ENCODE peak calls at places on chromosome 16, in five cellular contexts. One of them, this sample, is unnamed. For H3K36me3, the result is how much of the 10 kb centered on the place peaks cover.

GRCh38 chr16:51392651-51393187 is 241.6 kb upstream of the SALL1 start:
- DNase-seq in tibial nerve: peak
- DNase-seq in tibial artery: no peak
- DNase-seq in ovary: peak
- DNase-seq in pancreas: no peak
- DNase-seq in this sample: peak

GRCh38 chr16:30472328-30472942 is at the start of gene ITGAL:
- DNase-seq in tibial artery: no peak
- DNase-seq in ovary: no peak
- DNase-seq in pancreas: peak
- DNase-seq in tibial nerve: no peak
- DNase-seq in this sample: no peak

GRCh38 chr16:81601601-81602251 is 157.1 kb downstream of the CMIP start:
- DNase-seq in pancreas: no peak
- DNase-seq in tibial nerve: no peak
- DNase-seq in ovary: no peak
- DNase-seq in tibial artery: no peak
- DNase-seq in this sample: no peak

GRCh38 chr16:2473999-2474876 is 689 bp upstream of the TBC1D24 start:
- DNase-seq in tibial artery: no peak
- DNase-seq in ovary: no peak
- DNase-seq in pancreas: no peak
- DNase-seq in tibial nerve: no peak
- DNase-seq in this sample: no peak

GRCh38 chr16:18839555-18839954 is 38.2 kb upstream of the ARL6IP1 start:
- DNase-seq in tibial artery: no peak
- DNase-seq in tibial nerve: no peak
- DNase-seq in pancreas: no peak
- DNase-seq in ovary: no peak
- DNase-seq in this sample: no peak

GRCh38 chr16:72833491-72833890 is 214.4 kb downstream of the ZFHX3 start:
- DNase-seq in tibial artery: no peak
- DNase-seq in pancreas: no peak
- DNase-seq in ovary: no peak
- DNase-seq in tibial nerve: no peak
- DNase-seq in this sample: no peak

GRCh38 chr16:55324491-55325447 is 766 bp downstream of the IRX6 start:
- DNase-seq in tibial nerve: no peak
- DNase-seq in pancreas: no peak
- DNase-seq in ovary: no peak
- DNase-seq in tibial artery: peak
- DNase-seq in this sample: no peak

GRCh38 chr16:66551788-66552287 is 538 bp upstream of the CKLF start:
- DNase-seq in ovary: peak
- DNase-seq in pancreas: no peak
- DNase-seq in tibial artery: no peak
- DNase-seq in tibial nerve: no peak
- DNase-seq in this sample: no peak

GRCh38 chr16:58021661-58022551 is 3.6 kb upstream of the MMP15 start:
- DNase-seq in tibial nerve: no peak
- DNase-seq in ovary: no peak
- DNase-seq in tibial artery: no peak
- DNase-seq in pancreas: no peak
- DNase-seq in this sample: no peak

GRCh38 chr16:13186813-13187212 is 285.4 kb downstream of the SHISA9 start:
- DNase-seq in tibial artery: no peak
- DNase-seq in ovary: no peak
- DNase-seq in pancreas: no peak
- DNase-seq in tibial nerve: no peak
- DNase-seq in this sample: no peak

GRCh38 chr16:64321066-64321465 is 800.8 kb downstream of the CDH11 start:
- DNase-seq in ovary: no peak
- DNase-seq in tibial artery: no peak
- DNase-seq in pancreas: no peak
- DNase-seq in tibial nerve: no peak
- DNase-seq in this sample: no peak

GRCh38 chr16:57999971-58000705 is at the start of gene ZNF319:
- DNase-seq in pancreas: no peak
- DNase-seq in tibial nerve: no peak
- DNase-seq in tibial artery: no peak
- DNase-seq in ovary: peak
- DNase-seq in this sample: no peak

GRCh38 chr16:88314991-88315542 is 67.7 kb upstream of the ZNF469 start:
- DNase-seq in ovary: no peak
- DNase-seq in pancreas: no peak
- DNase-seq in tibial artery: no peak
- DNase-seq in tibial nerve: no peak
- DNase-seq in this sample: no peak

GRCh38 chr16:12341423-12341822 is 364.9 kb downstream of the SNX29 start:
- DNase-seq in ovary: no peak
- DNase-seq in tibial nerve: no peak
- DNase-seq in tibial artery: no peak
- DNase-seq in pancreas: no peak
- DNase-seq in this sample: no peak

GRCh38 chr16:56242740-56243139 is 51.5 kb downstream of the GNAO1 start:
- DNase-seq in ovary: no peak
- DNase-seq in pancreas: no peak
- DNase-seq in tibial nerve: no peak
- DNase-seq in tibial artery: peak
- DNase-seq in this sample: no peak

GRCh38 chr16:87463722-87464690 is 28.8 kb downstream of the ZCCHC14 start:
- DNase-seq in tibial nerve: no peak
- DNase-seq in tibial artery: no peak
- DNase-seq in ovary: peak
- DNase-seq in pancreas: peak
- DNase-seq in this sample: no peak

GRCh38 chr16:28548306-28548802 is 5.4 kb upstream of the SGF29 start:
- DNase-seq in pancreas: no peak
- DNase-seq in tibial artery: no peak
- DNase-seq in tibial nerve: no peak
- DNase-seq in ovary: no peak
- DNase-seq in this sample: no peak

GRCh38 chr16:11401161-11402050 is 56.1 kb downstream of the RMI2 start:
- DNase-seq in ovary: peak
- DNase-seq in pancreas: peak
- DNase-seq in tibial nerve: no peak
- DNase-seq in tibial artery: peak
- DNase-seq in this sample: no peak

GRCh38 chr16:6753553-6753952 is 579.1 kb upstream of the RBFOX1 start:
- DNase-seq in tibial artery: no peak
- DNase-seq in pancreas: no peak
- DNase-seq in ovary: no peak
- DNase-seq in tibial nerve: no peak
- DNase-seq in this sample: no peak

GRCh38 chr16:88928405-88929375 is 48.3 kb downstream of the CBFA2T3 start:
- DNase-seq in tibial artery: no peak
- DNase-seq in tibial nerve: no peak
- DNase-seq in ovary: no peak
- DNase-seq in pancreas: no peak
- DNase-seq in this sample: no peak

GRCh38 chr16:56252835-56253234 is 61.5 kb downstream of the GNAO1 start:
- DNase-seq in tibial artery: peak
- DNase-seq in pancreas: no peak
- DNase-seq in tibial nerve: no peak
- DNase-seq in ovary: peak
- DNase-seq in this sample: no peak

GRCh38 chr16:28181557-28181914 is 30.2 kb downstream of the XPO6 start:
- DNase-seq in ovary: peak
- DNase-seq in tibial nerve: no peak
- DNase-seq in pancreas: peak
- DNase-seq in tibial artery: no peak
- DNase-seq in this sample: peak

GRCh38 chr16:77991701-77992100 is 30.6 kb upstream of the CLEC3A start:
- DNase-seq in tibial artery: no peak
- DNase-seq in tibial nerve: no peak
- DNase-seq in pancreas: no peak
- DNase-seq in ovary: no peak
- DNase-seq in this sample: no peak

GRCh38 chr16:73064227-73064995 is 16.5 kb upstream of the ZFHX3 start:
- DNase-seq in tibial artery: peak
- DNase-seq in tibial nerve: no peak
- DNase-seq in ovary: no peak
- DNase-seq in pancreas: no peak
- DNase-seq in this sample: no peak

GRCh38 chr16:30069575-30070462 is 4.3 kb downstream of the ALDOA start:
- DNase-seq in pancreas: no peak
- DNase-seq in ovary: peak
- DNase-seq in tibial nerve: no peak
- DNase-seq in tibial artery: no peak
- DNase-seq in this sample: peak

GRCh38 chr16:20814761-20815160 is 8.4 kb downstream of the REXO5 start:
- DNase-seq in ovary: no peak
- DNase-seq in tibial artery: no peak
- DNase-seq in tibial nerve: no peak
- DNase-seq in pancreas: no peak
- DNase-seq in this sample: no peak

GRCh38 chr16:57810197-57811024 is 8.1 kb upstream of the KIFC3 start:
- DNase-seq in ovary: peak
- DNase-seq in tibial nerve: peak
- DNase-seq in tibial artery: no peak
- DNase-seq in pancreas: peak
- DNase-seq in this sample: peak

GRCh38 chr16:57258226-57258909 is 13.3 kb downstream of the ARL2BP start:
- DNase-seq in pancreas: no peak
- DNase-seq in ovary: no peak
- DNase-seq in tibial artery: peak
- DNase-seq in tibial nerve: no peak
- DNase-seq in this sample: no peak

GRCh38 chr16:69860233-69861231 is 90.6 kb upstream of the CLEC18A start:
- DNase-seq in tibial nerve: no peak
- DNase-seq in ovary: no peak
- DNase-seq in tibial artery: no peak
- DNase-seq in pancreas: no peak
- DNase-seq in this sample: no peak

GRCh38 chr16:228917-229730 is at the start of gene LUC7L:
- DNase-seq in pancreas: peak
- DNase-seq in ovary: peak
- DNase-seq in tibial nerve: peak
- DNase-seq in tibial artery: peak
- DNase-seq in this sample: peak

GRCh38 chr16:88825146-88825545 is 13.4 kb upstream of the APRT start:
- DNase-seq in tibial nerve: no peak
- DNase-seq in pancreas: no peak
- DNase-seq in tibial artery: no peak
- DNase-seq in ovary: no peak
- DNase-seq in this sample: no peak

GRCh38 chr16:84566580-84567244 is 51.2 kb downstream of the COTL1 start:
- DNase-seq in pancreas: no peak
- DNase-seq in ovary: no peak
- DNase-seq in tibial nerve: no peak
- DNase-seq in tibial artery: no peak
- DNase-seq in this sample: no peak

GRCh38 chr16:84567446-84567962 is 50.4 kb downstream of the COTL1 start:
- DNase-seq in pancreas: no peak
- DNase-seq in ovary: no peak
- DNase-seq in tibial nerve: no peak
- DNase-seq in tibial artery: no peak
- DNase-seq in this sample: no peak

GRCh38 chr16:84569382-84569987 is 48.4 kb downstream of the COTL1 start:
- DNase-seq in pancreas: no peak
- DNase-seq in ovary: no peak
- DNase-seq in tibial artery: no peak
- DNase-seq in tibial nerve: no peak
- DNase-seq in this sample: no peak

GRCh38 chr16:84565669-84566495 is 52.0 kb downstream of the COTL1 start:
- DNase-seq in pancreas: no peak
- DNase-seq in ovary: no peak
- DNase-seq in tibial nerve: no peak
- DNase-seq in tibial artery: no peak
- DNase-seq in this sample: no peak

GRCh38 chr16:84568066-84568465 is 49.8 kb downstream of the COTL1 start:
- DNase-seq in tibial nerve: no peak
- DNase-seq in pancreas: no peak
- DNase-seq in ovary: no peak
- DNase-seq in tibial artery: no peak
- DNase-seq in this sample: no peak
- H3K36me3 ChIP-seq in tibial nerve: under half
- H3K36me3 ChIP-seq in pancreas: under half
- H3K36me3 ChIP-seq in ovary: under half
- H3K36me3 ChIP-seq in tibial artery: under half
- H3K36me3 ChIP-seq in this sample: under half

GRCh38 chr16:68492501-68493411 is 44.4 kb upstream of the SMPD3 start:
- DNase-seq in tibial artery: no peak
- DNase-seq in tibial nerve: no peak
- DNase-seq in ovary: no peak
- DNase-seq in pancreas: peak
- DNase-seq in this sample: no peak
- TF ChIP-seq CTCF in tibial artery: no peak
- TF ChIP-seq CTCF in tibial nerve: no peak
- TF ChIP-seq CTCF in ovary: no peak
- TF ChIP-seq CTCF in pancreas: no peak
- TF ChIP-seq CTCF in this sample: no peak

DNA sequence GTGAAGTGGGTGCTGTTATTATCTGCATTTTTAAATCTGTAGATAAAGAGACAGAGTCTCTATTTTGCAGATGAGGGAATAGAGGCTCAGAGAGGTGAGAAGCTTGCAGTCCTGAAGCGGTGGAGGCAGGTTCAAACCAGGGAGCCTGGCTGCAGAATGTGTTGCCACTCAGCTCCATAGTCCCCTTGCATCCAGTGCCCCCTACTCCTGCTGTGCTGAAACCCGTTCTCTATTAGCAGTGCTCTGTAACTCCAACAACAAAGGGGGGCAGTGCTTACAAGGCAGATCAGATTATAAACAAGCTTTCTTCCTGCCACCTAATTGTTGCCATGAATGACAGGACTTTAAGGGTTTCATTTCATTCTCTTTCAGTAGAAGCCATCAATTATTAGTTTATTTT is 118.1 kb upstream of the CACNG3 start:
- DNase-seq in ovary: no peak
- DNase-seq in tibial nerve: no peak
- DNase-seq in pancreas: no peak
- DNase-seq in tibial artery: no peak
- DNase-seq in this sample: no peak
- H3K36me3 ChIP-seq in ovary: under half
- H3K36me3 ChIP-seq in tibial nerve: under half
- H3K36me3 ChIP-seq in pancreas: under half
- H3K36me3 ChIP-seq in tibial artery: under half
- H3K36me3 ChIP-seq in this sample: under half

GRCh38 chr16:10206215-10206614 is 24.0 kb upstream of the GRIN2A start:
- DNase-seq in tibial nerve: no peak
- DNase-seq in ovary: no peak
- DNase-seq in tibial artery: no peak
- DNase-seq in pancreas: no peak
- DNase-seq in this sample: no peak

GRCh38 chr16:10200823-10201571 is 18.8 kb upstream of the GRIN2A start:
- DNase-seq in ovary: no peak
- DNase-seq in tibial artery: no peak
- DNase-seq in pancreas: no peak
- DNase-seq in tibial nerve: no peak
- DNase-seq in this sample: no peak

GRCh38 chr16:10206865-10207264 is 24.6 kb upstream of the GRIN2A start:
- DNase-seq in pancreas: no peak
- DNase-seq in tibial nerve: no peak
- DNase-seq in tibial artery: no peak
- DNase-seq in ovary: no peak
- DNase-seq in this sample: no peak

GRCh38 chr16:10205688-10206087 is 23.5 kb upstream of the GRIN2A start:
- DNase-seq in pancreas: no peak
- DNase-seq in tibial artery: no peak
- DNase-seq in tibial nerve: no peak
- DNase-seq in ovary: no peak
- DNase-seq in this sample: no peak

GRCh38 chr16:10202650-10203049 is 20.4 kb upstream of the GRIN2A start:
- DNase-seq in ovary: no peak
- DNase-seq in tibial artery: no peak
- DNase-seq in tibial nerve: no peak
- DNase-seq in pancreas: no peak
- DNase-seq in this sample: no peak
- TF ChIP-seq CTCF in ovary: no peak
- TF ChIP-seq CTCF in tibial artery: no peak
- TF ChIP-seq CTCF in tibial nerve: no peak
- TF ChIP-seq CTCF in pancreas: no peak
- TF ChIP-seq CTCF in this sample: no peak